ENCODE peak calls at places on chromosomes 11 and 22, in four cellular contexts. O is NB4, N is choroid plexus epithelial cell, D is colonic mucosa. S is an unnamed sample.

GRCh38 chr22:47446821-47447810 is 684.7 kb downstream of the TBC1D22A start:
- DNase-seq in O (no peak), D (peak), N (no peak), S (no peak)

GRCh38 chr22:18970180-18970947 is 34.3 kb upstream of the PRODH start:
- DNase-seq in N (no peak), O (peak), D (no peak), S (peak)

GRCh38 chr22:17846326-17846992 is 72.2 kb upstream of the BID start:
- DNase-seq in D (no peak), N (no peak), O (no peak), S (no peak)

GRCh38 chr11:32466279-32466915 is 31.1 kb upstream of the WT1 start:
- DNase-seq in N (no peak), O (peak), D (no peak), S (no peak)

GRCh38 chr11:127000291-127000968 is at the start of gene KIRREL3:
- DNase-seq in N (no peak), O (no peak), D (no peak), S (peak)

GRCh38 chr11:46664612-46665011 is 35.8 kb downstream of the ARHGAP1 start:
- DNase-seq in N (no peak), O (no peak), D (no peak), S (no peak)

GRCh38 chr11:66607126-66607834 is 9.2 kb upstream of the RBM14 start:
- DNase-seq in D (peak), N (peak), O (no peak), S (no peak)

GRCh38 chr11:117993988-117994741 is 8.0 kb downstream of the IL10RA start:
- DNase-seq in O (peak), N (no peak), D (no peak), S (no peak)

GRCh38 chr11:126547691-126548090 is 192.2 kb downstream of the ST3GAL4 start:
- DNase-seq in D (no peak), N (no peak), O (no peak), S (no peak)

GRCh38 chr11:95108159-95108611 is 18.5 kb downstream of the ENDOD1 start:
- DNase-seq in D (peak), N (peak), O (no peak), S (no peak)

GRCh38 chr22:35305525-35306070 is 5.9 kb downstream of the TOM1 start:
- DNase-seq in O (no peak), D (no peak), N (peak), S (no peak)

GRCh38 chr11:70026012-70026411 is 52.1 kb upstream of the ANO1 start:
- DNase-seq in D (no peak), N (no peak), O (no peak), S (no peak)

GRCh38 chr11:114134870-114135269 is 75.4 kb downstream of the ZBTB16 start:
- DNase-seq in O (peak), D (no peak), N (peak), S (no peak)

GRCh38 chr11:41431784-41432183 is 27.7 kb downstream of the LRRC4C start:
- DNase-seq in D (no peak), N (peak), O (peak), S (peak)

GRCh38 chr11:132632641-132633124 is 899.6 kb downstream of the OPCML start:
- DNase-seq in O (no peak), N (peak), D (no peak), S (no peak)

GRCh38 chr22:33848251-33848650 is 72.0 kb downstream of the LARGE1 start:
- DNase-seq in N (no peak), D (no peak), O (peak), S (no peak)

GRCh38 chr22:33210129-33210784 is 152.1 kb upstream of the SYN3 start:
- DNase-seq in O (peak), N (peak), D (peak), S (peak)

GRCh38 chr22:20602589-20603164 is 95.3 kb downstream of the MED15 start:
- DNase-seq in O (no peak), D (no peak), N (no peak), S (no peak)

GRCh38 chr11:93686226-93686625 is 24.7 kb downstream of the CEP295 start:
- DNase-seq in O (no peak), N (no peak), D (no peak), S (no peak)

GRCh38 chr22:44201556-44202129 is 20.9 kb downstream of the PARVG start:
- DNase-seq in O (no peak), N (no peak), D (no peak), S (peak)

GRCh38 chr22:39276461-39277134 is 31.8 kb upstream of the PDGFB start:
- DNase-seq in D (no peak), N (no peak), O (no peak), S (no peak)

GRCh38 chr22:41152902-41153301 is 52.2 kb upstream of the L3MBTL2 start:
- DNase-seq in O (no peak), D (no peak), N (no peak), S (no peak)

GRCh38 chr11:130555251-130555841 is 106.9 kb downstream of the ADAMTS15 start:
- DNase-seq in N (no peak), O (no peak), D (no peak), S (no peak)

GRCh38 chr11:81840375-81840774 is 893.3 kb downstream of the FAM181B start:
- DNase-seq in D (no peak), O (no peak), N (peak), S (no peak)

GRCh38 chr11:78676026-78676557 is 101.4 kb upstream of the NARS2 start:
- DNase-seq in O (no peak), N (no peak), D (no peak), S (no peak)

DNA sequence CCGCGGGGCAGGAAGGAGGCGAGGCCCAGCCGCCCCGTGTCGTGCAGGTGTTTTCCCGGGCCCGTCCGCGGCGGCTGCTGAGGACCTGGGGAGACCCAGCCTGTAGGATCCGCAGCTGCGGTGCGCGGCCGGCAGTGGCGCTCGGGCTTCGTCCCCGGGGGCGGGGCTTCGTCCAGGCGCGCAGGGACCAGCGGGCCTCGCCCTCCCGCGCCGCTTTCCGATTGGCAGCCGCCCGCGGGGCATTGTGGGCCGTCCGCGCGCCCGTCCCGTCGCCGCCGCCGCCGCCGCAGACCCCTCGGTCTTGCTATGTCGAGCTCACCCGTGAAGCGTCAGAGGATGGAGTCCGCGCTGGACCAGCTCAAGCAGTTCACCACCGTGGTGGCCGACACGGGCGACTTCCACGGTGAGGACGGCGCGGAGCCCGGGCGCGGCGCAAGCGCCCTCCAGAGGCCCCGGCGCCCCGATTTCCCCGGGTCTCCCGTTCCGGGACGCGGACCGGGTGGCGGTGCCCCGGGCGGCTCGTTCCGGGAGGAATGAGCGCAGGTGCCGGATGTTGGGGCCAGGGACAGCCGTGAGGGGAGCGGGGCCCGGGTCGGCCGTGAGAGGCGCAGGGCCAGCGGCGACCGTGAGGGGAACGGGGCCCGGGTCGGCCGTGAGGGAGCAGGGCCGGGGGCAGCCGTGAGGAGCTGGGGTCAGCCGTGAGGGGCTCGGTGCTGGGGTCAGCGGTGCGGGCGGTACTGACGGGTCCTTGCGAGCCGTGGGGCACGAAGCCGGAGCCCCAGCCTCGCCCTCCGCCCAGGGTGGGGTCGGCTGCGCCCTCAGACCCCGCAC is at the start of gene TALDO1:
- DNase-seq in N (peak), O (peak), D (peak), S (peak)
- TF ChIP-seq CTCF in N (peak), O (no peak), D (no peak), S (no peak)

GRCh38 chr11:106585061-106585460 is 433.2 kb downstream of the GUCY1A2 start:
- DNase-seq in D (no peak), N (peak), O (peak), S (no peak)
- TF ChIP-seq CTCF in D (no peak), N (peak), O (peak), S (no peak)

DNA sequence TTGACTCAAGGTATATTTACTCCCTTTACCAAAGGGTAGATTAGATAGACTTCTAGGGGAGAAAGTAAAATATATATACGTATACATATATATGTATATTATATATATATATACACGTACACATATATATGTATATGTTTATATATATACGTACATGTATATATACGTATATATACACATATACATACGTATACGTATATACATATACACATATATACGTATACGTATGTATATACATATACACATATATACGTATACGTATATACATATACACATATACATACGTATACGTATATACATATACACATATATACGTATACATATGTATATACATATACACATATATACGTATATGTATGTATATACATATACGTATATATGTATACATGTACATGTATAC is 430.5 kb upstream of the ANO3 start:
- DNase-seq in O (no peak), D (no peak), N (no peak), S (no peak)
- TF ChIP-seq CTCF in O (no peak), D (no peak), N (no peak), S (no peak)

DNA sequence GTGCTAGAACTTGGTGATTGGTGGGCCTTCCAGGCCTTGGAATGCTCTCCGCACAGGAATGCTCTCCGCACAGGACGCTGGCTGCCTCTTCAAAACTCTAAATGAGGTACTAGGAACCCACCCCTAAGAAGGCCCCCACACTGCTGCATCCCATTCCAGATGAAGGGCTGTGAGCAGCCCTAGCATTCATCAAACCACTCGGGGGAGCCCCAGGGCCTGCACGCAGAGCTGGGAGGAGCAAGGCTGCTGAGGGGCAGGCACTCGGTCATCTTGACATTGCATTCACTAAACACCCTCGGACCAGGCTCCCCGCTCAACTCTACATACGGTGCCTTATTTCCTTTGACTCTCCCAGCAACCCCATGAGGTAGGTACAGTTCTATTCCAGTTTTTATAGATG is 49.2 kb upstream of the EMID1 start:
- DNase-seq in N (peak), O (peak), D (no peak), S (peak)
- TF ChIP-seq CTCF in N (peak), O (peak), D (no peak), S (no peak)

GRCh38 chr11:61752117-61752924 is at the start of gene MYRF:
- DNase-seq in N (no peak), O (peak), D (peak), S (peak)
- TF ChIP-seq CTCF in N (peak), O (peak), D (peak), S (peak)

DNA sequence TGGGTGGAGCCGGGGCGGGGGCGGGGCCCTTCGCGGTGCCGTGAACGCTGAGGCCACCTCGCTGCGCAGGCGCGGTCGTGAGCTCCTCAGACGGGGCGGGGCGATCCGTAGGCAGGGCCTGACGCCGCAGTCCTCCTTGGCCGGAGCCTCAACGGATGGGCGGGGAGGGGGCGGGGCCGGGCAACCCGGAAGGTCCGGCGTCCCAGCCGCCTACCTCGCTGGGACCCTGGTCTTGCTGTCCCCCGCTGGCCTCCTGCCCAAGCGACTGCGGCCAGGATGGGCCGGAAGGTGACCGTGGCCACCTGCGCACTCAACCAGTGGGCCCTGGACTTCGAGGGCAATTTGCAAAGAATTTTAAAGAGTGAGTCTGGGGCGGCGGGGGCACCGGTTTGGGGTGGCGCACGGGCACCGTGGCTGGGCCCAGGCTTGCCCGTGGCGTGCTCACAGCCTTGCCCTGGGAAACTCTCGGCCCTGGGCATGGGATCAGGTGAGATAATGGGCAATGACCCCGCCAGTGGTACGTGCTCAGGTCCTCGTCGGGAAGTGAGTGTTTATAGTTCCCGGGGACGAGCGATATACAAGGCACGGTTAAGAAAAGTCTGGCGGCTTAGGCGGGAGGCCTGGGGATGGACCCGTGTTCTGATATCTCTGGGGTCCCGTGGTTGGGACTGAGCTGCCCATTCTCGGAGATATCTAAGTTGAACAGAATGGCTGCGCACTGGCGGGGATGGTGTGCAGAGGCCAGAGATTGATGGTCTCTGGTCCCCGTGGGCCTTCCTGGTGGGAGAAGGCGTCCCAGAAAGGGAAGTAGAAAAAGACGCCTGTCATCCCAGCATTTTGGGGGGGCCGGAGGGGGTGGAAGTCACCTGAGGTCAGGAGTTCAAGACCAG is at the start of gene NADSYN1:
- DNase-seq in D (peak), N (peak), O (peak), S (peak)
- TF ChIP-seq CTCF in D (no peak), N (no peak), O (no peak), S (no peak)

GRCh38 chr22:49930596-49931412 is 12.4 kb downstream of the CRELD2 start:
- DNase-seq in N (peak), D (peak), O (peak), S (no peak)
- TF ChIP-seq CTCF in N (peak), D (peak), O (peak), S (no peak)

GRCh38 chr11:96943970-96944369 is 554.2 kb downstream of the JRKL start:
- DNase-seq in O (no peak), D (no peak), N (no peak), S (no peak)
- TF ChIP-seq CTCF in O (no peak), D (no peak), N (no peak), S (no peak)

DNA sequence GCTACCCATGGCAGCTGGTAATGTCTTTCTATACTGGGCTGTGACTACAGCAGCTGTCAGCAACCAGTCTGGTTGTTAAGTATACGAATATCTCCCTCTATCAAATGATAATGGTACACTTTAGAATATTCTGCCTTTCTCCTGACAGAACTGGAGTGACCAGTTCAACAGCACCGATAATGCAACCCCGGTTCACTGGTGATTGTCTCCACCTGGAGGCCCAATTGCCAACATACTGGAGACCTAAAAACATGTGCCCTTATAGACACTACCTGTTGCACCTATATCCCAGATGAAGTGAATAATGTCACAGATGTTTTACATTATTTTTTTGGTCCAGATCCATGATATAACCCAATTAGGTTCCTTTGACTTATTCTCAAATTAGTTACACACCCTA is 21.1 kb downstream of the OR5P2 start:
- DNase-seq in N (no peak), O (no peak), D (no peak), S (no peak)
- TF ChIP-seq CTCF in N (no peak), O (no peak), D (no peak), S (no peak)

DNA sequence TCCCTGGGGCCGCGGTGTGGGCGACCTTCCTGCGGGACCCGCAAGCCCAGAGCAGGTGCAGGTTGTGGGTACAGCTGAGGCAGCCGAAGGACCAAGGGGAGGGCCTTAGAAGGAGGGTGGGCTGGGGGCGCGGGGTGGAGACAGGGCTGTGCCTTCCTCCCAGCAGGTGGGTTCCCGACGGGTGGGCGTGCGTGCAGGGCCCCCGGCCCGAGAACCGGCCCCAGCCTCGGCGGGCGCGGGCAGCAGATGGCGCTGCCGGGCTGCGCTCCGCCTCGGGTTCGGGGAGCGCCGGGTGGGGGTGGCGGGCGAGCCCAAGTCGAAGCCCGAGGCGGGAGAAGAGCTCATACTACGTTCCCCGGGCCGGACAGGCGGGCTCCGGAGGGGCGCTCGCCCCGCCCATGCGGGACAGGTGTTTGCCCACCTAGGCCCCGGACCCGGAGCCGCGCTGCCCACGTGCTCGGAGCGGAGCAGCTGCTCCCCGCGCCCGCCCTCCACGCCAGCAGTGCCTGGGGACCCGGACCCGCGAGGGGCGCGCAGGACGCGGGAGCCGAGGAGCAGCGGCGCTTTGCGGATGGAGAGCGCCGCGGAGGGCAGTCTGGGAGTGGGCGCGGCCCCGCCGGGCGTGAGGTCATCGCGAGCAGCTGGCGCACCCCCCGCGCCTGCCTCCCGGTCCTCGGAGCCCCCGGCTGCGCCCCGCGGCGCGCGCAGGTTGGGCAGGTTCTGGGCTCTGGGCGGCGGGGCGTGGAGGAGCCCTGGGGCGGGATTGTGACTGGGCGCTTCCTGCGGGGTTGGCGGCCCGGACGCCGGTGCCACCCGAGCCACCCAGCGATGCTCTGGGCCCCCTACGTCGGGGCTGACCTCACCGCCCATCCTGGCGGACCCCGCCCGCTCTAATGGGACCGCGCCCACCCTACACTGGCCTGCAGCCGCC is 25.3 kb downstream of the DUSP8 start:
- DNase-seq in O (peak), N (peak), D (peak), S (peak)
- TF ChIP-seq CTCF in O (peak), N (peak), D (peak), S (peak)

S was measured in glutamatergic neuron.